ENCODE peak calls at places on chromosomes 3 and 15, in nine cellular contexts. S is heart left ventricle, L is HCT116, C is body of pancreas, E is ovary, D is uterus, V is testis, W is Peyer's patch, J is IMR-90. H is an unnamed sample. For H3K4me1, the result is how much of the 10 kb centered on the place peaks cover.

GRCh38 chr3:153591566-153592221 is 429.7 kb downstream of the RAP2B start:
- DNase-seq in E (no peak), V (no peak), W (no peak), L (no peak), S (no peak), D (no peak), J (no peak), C (no peak), H (no peak)

GRCh38 chr15:58494581-58494980 is 62.8 kb downstream of the LIPC start:
- DNase-seq in C (no peak), V (no peak), W (no peak), D (no peak), E (no peak), L (no peak), S (no peak), J (no peak), H (no peak)

GRCh38 chr15:31312220-31312619 is 14.4 kb upstream of the KLF13 start:
- DNase-seq in E (no peak), S (no peak), L (no peak), D (no peak), W (no peak), J (no peak), V (no peak), C (no peak), H (no peak)

GRCh38 chr3:142549986-142550385 is 28.5 kb downstream of the ATR start:
- DNase-seq in S (no peak), D (no peak), V (no peak), E (no peak), L (no peak), J (no peak), W (no peak), C (no peak), H (no peak)

GRCh38 chr3:145798691-145799550 is 362.1 kb downstream of the PLOD2 start:
- DNase-seq in L (no peak), J (no peak), C (no peak), W (no peak), V (no peak), D (no peak), E (no peak), S (no peak), H (no peak)

GRCh38 chr15:100224206-100225185 is 117.3 kb downstream of the ADAMTS17 start:
- DNase-seq in L (no peak), S (no peak), D (no peak), J (no peak), C (no peak), E (no peak), W (no peak), V (no peak), H (peak)

GRCh38 chr3:165883866-165884478 is 46.7 kb upstream of the BCHE start:
- DNase-seq in C (no peak), S (no peak), L (no peak), E (no peak), V (no peak), W (no peak), J (no peak), D (no peak), H (no peak)

GRCh38 chr3:170560296-170560695 is 25.6 kb downstream of the SLC7A14 start:
- DNase-seq in V (no peak), J (no peak), E (no peak), S (no peak), W (no peak), D (no peak), L (no peak), C (no peak), H (no peak)

GRCh38 chr3:189267981-189268613 is 96.3 kb downstream of the TPRG1 start:
- DNase-seq in C (peak), S (no peak), W (no peak), D (no peak), E (no peak), J (no peak), L (peak), V (no peak), H (no peak)

GRCh38 chr3:187183903-187184302 is 13.4 kb upstream of the RTP1 start:
- DNase-seq in S (no peak), J (no peak), C (no peak), E (no peak), W (no peak), V (no peak), D (no peak), L (no peak), H (no peak)

GRCh38 chr15:57377478-57377847 is 1.2 kb downstream of the CGNL1 start:
- DNase-seq in L (peak), D (no peak), W (no peak), J (no peak), E (no peak), V (peak), S (no peak), C (no peak), H (no peak)

GRCh38 chr3:194023501-194024280 is 112.3 kb upstream of the HES1 start:
- DNase-seq in W (no peak), J (no peak), S (no peak), V (peak), C (no peak), E (no peak), L (no peak), D (no peak), H (no peak)

GRCh38 chr3:9715764-9716437 is 12.3 kb downstream of the CPNE9 start:
- DNase-seq in V (peak), L (peak), J (peak), D (peak), E (peak), S (peak), C (peak), W (peak), H (no peak)

GRCh38 chr3:10285742-10286524 is 6.8 kb downstream of the GHRL start:
- DNase-seq in D (no peak), V (no peak), C (no peak), J (peak), S (no peak), E (no peak), W (no peak), L (no peak), H (no peak)

GRCh38 chr3:44223274-44223673 is 18.4 kb upstream of the TOPAZ1 start:
- DNase-seq in L (no peak), V (no peak), J (no peak), W (no peak), S (no peak), D (no peak), E (no peak), C (no peak), H (no peak)

GRCh38 chr15:33218071-33218491 is 23.6 kb upstream of the FMN1 start:
- DNase-seq in W (no peak), L (no peak), C (no peak), E (no peak), J (no peak), V (no peak), D (no peak), S (no peak), H (no peak)

GRCh38 chr3:9901967-9902366 is 681 bp upstream of the IL17RE start:
- DNase-seq in D (no peak), L (no peak), W (no peak), E (no peak), J (no peak), V (no peak), C (no peak), S (no peak), H (peak)

GRCh38 chr3:114892117-114892870 is 254.8 kb downstream of the ZBTB20 start:
- DNase-seq in S (no peak), L (no peak), W (no peak), V (no peak), C (peak), E (no peak), J (no peak), D (no peak), H (no peak)

GRCh38 chr3:102174312-102174712 is 260.5 kb upstream of the ZPLD1 start:
- DNase-seq in C (no peak), S (no peak), D (no peak), E (no peak), J (peak), W (no peak), L (no peak), V (no peak), H (no peak)

GRCh38 chr15:74867562-74868458 is 5.4 kb downstream of the SCAMP2 start:
- DNase-seq in S (no peak), W (no peak), L (no peak), D (no peak), J (no peak), C (peak), V (no peak), E (no peak), H (no peak)

GRCh38 chr3:162007722-162008121 is 511.1 kb downstream of the OTOL1 start:
- DNase-seq in L (no peak), C (no peak), W (no peak), E (no peak), S (no peak), J (no peak), V (no peak), D (no peak), H (no peak)

GRCh38 chr3:103653996-103654395 is 1219.2 kb downstream of the ZPLD1 start:
- DNase-seq in W (no peak), V (no peak), D (no peak), J (no peak), C (no peak), L (no peak), E (no peak), S (no peak), H (no peak)

GRCh38 chr3:40580494-40581091 is 55.8 kb downstream of the ZNF621 start:
- DNase-seq in J (peak), W (peak), S (peak), D (peak), V (peak), C (peak), E (peak), L (peak), H (peak)

GRCh38 chr3:46276497-46277099 is 34.3 kb downstream of the CCR3 start:
- DNase-seq in S (peak), V (peak), C (peak), D (peak), E (peak), W (peak), J (no peak), L (peak), H (peak)

GRCh38 chr15:95295311-95295710 is 1035.2 kb upstream of the NR2F2 start:
- DNase-seq in L (no peak), S (no peak), J (no peak), V (no peak), W (no peak), E (no peak), D (no peak), C (no peak), H (no peak)

GRCh38 chr3:67559029-67559605 is 95.3 kb downstream of the SUCLG2 start:
- DNase-seq in E (no peak), C (no peak), W (no peak), J (no peak), S (no peak), D (no peak), L (no peak), V (no peak), H (no peak)

GRCh38 chr3:25910997-25911396 is 121.1 kb downstream of the OXSM start:
- DNase-seq in V (peak), J (peak), W (no peak), C (peak), D (no peak), E (no peak), L (peak), S (no peak), H (no peak)

GRCh38 chr3:193145248-193145647 is 95.8 kb upstream of the PLAAT1 start:
- DNase-seq in J (no peak), E (no peak), L (no peak), V (no peak), W (no peak), D (no peak), S (no peak), C (no peak), H (no peak)

GRCh38 chr3:23959147-23959900 is 14.2 kb downstream of the NR1D2 start:
- DNase-seq in S (no peak), V (no peak), W (no peak), D (no peak), E (no peak), C (no peak), L (peak), J (peak), H (no peak)

GRCh38 chr3:179450901-179451334 is 352 bp downstream of the GNB4 start:
- DNase-seq in D (peak), V (no peak), C (no peak), J (peak), E (peak), L (no peak), W (no peak), S (no peak), H (no peak)

GRCh38 chr3:101466465-101467309 is 46.3 kb downstream of the SENP7 start:
- DNase-seq in C (peak), V (no peak), S (no peak), L (no peak), E (no peak), D (no peak), W (peak), J (peak), H (peak)

GRCh38 chr3:58049143-58049785 is 41.0 kb downstream of the FLNB start:
- DNase-seq in E (peak), J (peak), D (peak), S (peak), L (peak), C (peak), W (peak), V (no peak), H (no peak)

GRCh38 chr3:107077391-107077790 is 299.8 kb upstream of the CCDC54 start:
- DNase-seq in W (no peak), V (no peak), J (no peak), E (no peak), C (no peak), L (no peak), S (no peak), D (no peak), H (no peak)

GRCh38 chr3:167876603-167877325 is 141.2 kb downstream of the SERPINI1 start:
- DNase-seq in S (no peak), C (no peak), V (no peak), W (no peak), J (peak), L (peak), E (no peak), D (no peak), H (no peak)

GRCh38 chr3:196502775-196503181 is 790 bp downstream of the RNF168 start:
- DNase-seq in E (peak), J (peak), L (no peak), V (peak), C (peak), D (peak), S (peak), W (peak), H (peak)

GRCh38 chr3:63351159-63352007 is 73.3 kb downstream of the SYNPR start:
- DNase-seq in V (no peak), D (no peak), C (peak), E (no peak), S (no peak), L (peak), W (no peak), J (peak), H (no peak)

GRCh38 chr3:22249658-22250057 is 498.6 kb upstream of the ZNF385D start:
- DNase-seq in S (no peak), W (no peak), L (no peak), J (no peak), E (no peak), D (no peak), C (no peak), V (no peak), H (no peak)

GRCh38 chr3:159779883-159780282 is 208.8 kb upstream of the IL12A start:
- DNase-seq in V (no peak), E (no peak), S (no peak), W (no peak), D (no peak), L (no peak), C (no peak), J (no peak), H (no peak)

GRCh38 chr3:156664285-156665178 is 9.9 kb upstream of the TIPARP start:
- DNase-seq in W (no peak), V (no peak), L (no peak), J (no peak), D (no peak), S (no peak), E (no peak), C (no peak), H (no peak)

GRCh38 chr15:82571722-82572222 is 31.5 kb upstream of the RPS17 start:
- DNase-seq in L (no peak), W (no peak), E (peak), V (peak), C (peak), D (peak), J (peak), S (peak), H (no peak)

DNA sequence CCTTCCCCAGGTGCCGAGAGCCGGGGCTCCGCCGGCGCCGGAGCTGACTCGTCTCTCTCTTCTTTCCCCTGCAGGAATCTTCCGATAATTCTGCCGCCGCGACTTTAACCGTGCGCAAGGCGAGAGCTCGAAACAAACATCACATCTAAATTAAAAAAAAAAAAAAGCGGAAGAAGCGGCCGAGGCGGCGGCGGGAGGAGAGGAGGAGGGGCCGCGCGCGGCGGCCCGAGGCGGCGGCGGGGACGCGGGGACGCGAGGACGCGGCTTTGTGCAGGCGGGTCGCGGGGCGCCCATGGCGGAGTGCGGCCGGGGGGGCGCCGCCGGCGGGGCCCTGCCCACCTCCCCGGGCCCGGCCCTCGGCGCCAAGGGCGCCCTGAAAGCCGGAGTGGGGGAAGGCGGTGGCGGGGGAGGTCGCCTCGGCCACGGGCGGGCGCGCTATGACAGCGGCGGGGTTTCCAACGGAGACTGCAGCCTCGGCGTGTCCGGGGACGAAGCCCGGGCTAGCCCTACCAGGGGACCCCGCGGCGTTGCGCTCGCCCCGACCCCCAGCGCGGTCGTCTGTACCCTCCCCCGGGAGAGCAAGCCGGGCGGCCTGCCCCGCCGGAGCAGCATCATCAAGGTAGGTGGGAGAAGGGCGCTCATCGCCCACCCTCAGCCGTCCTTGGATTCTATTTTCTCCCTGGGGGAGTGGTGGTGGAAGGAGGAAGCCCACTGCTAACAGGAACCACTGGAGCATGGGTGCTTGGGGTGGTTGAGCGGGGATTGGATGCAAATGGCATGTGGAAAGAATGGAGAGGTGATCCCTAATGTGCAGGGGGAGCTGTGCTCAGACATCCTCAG is at the start of gene PLCL2:
- DNase-seq in V (no peak), C (peak), W (peak), J (peak), L (no peak), E (peak), S (peak), D (peak), H (peak)
- TF ChIP-seq POLR2A in V (no peak), C (peak), W (peak), J (no peak), L (no peak), E (no peak), S (no peak), D (no peak), H (peak)

GRCh38 chr3:5699811-5700210 is 512.3 kb downstream of the EDEM1 start:
- DNase-seq in V (no peak), S (no peak), D (no peak), W (no peak), L (peak), C (no peak), J (no peak), E (no peak), H (no peak)
- H3K4me1 ChIP-seq in V (under half), S (under half), D (under half), W (under half), L (under half), C (under half), J (under half), E (under half), H (under half)

GRCh38 chr3:129562803-129563202 is 19.8 kb downstream of the H1-8 start:
- DNase-seq in L (no peak), D (no peak), E (no peak), C (no peak), S (no peak), W (no peak), V (no peak), J (no peak), H (no peak)
- H3K27ac ChIP-seq in L (no peak), D (peak), E (no peak), C (no peak), S (no peak), W (no peak), V (no peak), J (peak), H (peak)

GRCh38 chr3:128071771-128072453 is 19.7 kb downstream of the SEC61A1 start:
- DNase-seq in J (no peak), S (no peak), D (no peak), L (no peak), W (no peak), V (no peak), C (no peak), E (no peak), H (peak)

GRCh38 chr3:128073807-128074206 is 21.6 kb downstream of the SEC61A1 start:
- DNase-seq in W (no peak), E (no peak), V (no peak), L (no peak), D (no peak), C (no peak), S (no peak), J (no peak), H (no peak)

GRCh38 chr3:128070898-128071591 is 18.8 kb downstream of the SEC61A1 start:
- DNase-seq in J (no peak), L (no peak), E (no peak), C (no peak), V (no peak), S (no peak), D (no peak), W (no peak), H (peak)

GRCh38 chr3:128073185-128073725 is 21.0 kb downstream of the SEC61A1 start:
- DNase-seq in S (no peak), D (no peak), J (no peak), V (no peak), C (no peak), E (no peak), W (no peak), L (no peak), H (peak)

DNA sequence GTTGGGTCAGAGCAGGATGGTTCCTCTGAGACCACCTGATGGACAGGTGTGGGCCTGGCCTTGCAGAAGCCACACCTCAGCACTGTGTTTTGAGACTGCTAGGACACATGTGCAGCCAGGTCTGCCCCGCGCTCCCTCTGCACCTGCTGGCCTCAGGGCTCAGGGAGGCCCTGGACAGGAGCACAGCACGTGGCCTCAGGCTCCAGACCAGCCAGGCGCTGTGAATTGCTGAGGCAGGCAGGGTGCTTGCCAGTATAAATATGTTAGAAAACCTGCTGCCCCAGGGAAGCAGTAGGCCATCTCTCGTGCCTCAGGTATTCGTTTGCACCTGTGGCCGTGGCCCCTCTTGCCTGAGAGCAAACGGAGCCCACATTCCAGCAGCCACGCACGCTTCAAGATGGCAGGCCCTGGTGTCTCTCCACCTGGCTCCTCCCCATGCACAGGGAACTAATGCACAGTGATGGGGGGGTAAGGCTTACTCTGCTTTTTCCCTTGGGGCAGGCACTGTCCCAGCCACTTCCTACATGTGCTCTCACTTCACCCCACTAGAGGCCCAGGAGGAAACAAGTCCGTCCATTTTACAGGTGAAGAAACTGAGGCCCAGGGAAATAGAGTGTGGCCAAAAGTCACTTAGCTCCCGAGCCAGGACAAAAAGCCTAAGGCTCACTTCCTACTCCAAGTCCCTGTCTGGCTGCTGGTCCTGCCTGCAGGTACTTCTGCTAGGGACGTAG is 20.4 kb downstream of the SEC61A1 start:
- DNase-seq in S (no peak), J (no peak), L (no peak), C (peak), W (no peak), E (no peak), V (no peak), D (no peak), H (peak)
- TF ChIP-seq POLR2A in S (no peak), J (no peak), L (no peak), C (no peak), W (no peak), E (no peak), V (no peak), D (no peak), H (no peak)

GRCh38 chr3:30640856-30641255 is 34.5 kb downstream of the TGFBR2 start:
- DNase-seq in E (no peak), V (no peak), C (no peak), W (no peak), S (no peak), D (no peak), L (no peak), J (no peak), H (no peak)

GRCh38 chr3:30639937-30640336 is 33.5 kb downstream of the TGFBR2 start:
- DNase-seq in W (no peak), S (no peak), J (no peak), E (no peak), C (no peak), V (no peak), D (no peak), L (no peak), H (no peak)

GRCh38 chr3:30643763-30644462 is 37.5 kb downstream of the TGFBR2 start:
- DNase-seq in J (no peak), W (no peak), L (no peak), C (no peak), D (no peak), S (no peak), V (no peak), E (no peak), H (peak)

GRCh38 chr3:30642715-30643361 is 36.4 kb downstream of the TGFBR2 start:
- DNase-seq in D (no peak), E (no peak), S (no peak), J (no peak), W (no peak), L (no peak), C (no peak), V (no peak), H (no peak)

GRCh38 chr3:30641612-30642251 is 35.3 kb downstream of the TGFBR2 start:
- DNase-seq in V (no peak), S (no peak), L (no peak), D (no peak), W (no peak), J (no peak), E (no peak), C (no peak), H (no peak)
- H3K4me1 ChIP-seq in V (under half), S (half or more), L (under half), D (under half), W (half or more), J (under half), E (under half), C (under half), H (half or more)

H was measured in spleen.